ENCODE peak calls at places on chromosomes 16 and 17, in nine cellular contexts. Z is AG08395; J is pulmonary artery endothelial cell; G is stimulated activated CD8-positive, alpha-beta memory T cell treated with anti-CD3 and anti-CD28 coated beads, Interleukin-4, amount 100 ng/mL, for 24 hours; O is NCI-H1092; V is C1 segment of cervical spinal cord; F is activated naive CD4-positive, alpha-beta T cell; D is AG04450; B is AG20443. I is an unnamed sample.

GRCh38 chr17:46072998-46073397 is 73.9 kb downstream of the STH start:
- DNase-seq in Z (peak; percentile 79), B (peak; percentile 69), V (no peak), O (no peak), D (peak; percentile 30), J (no peak), F (no peak), G (no peak), I (no peak)

GRCh38 chr17:19728114-19728495 is 11.7 kb upstream of the SLC47A2 start:
- DNase-seq in Z (peak; percentile 92), D (peak; percentile 67), J (peak; percentile 74), V (peak; percentile 83), O (peak; percentile 49), B (peak; percentile 89), G (no peak), F (no peak), I (no peak)

GRCh38 chr17:56815711-56816110 is 18.0 kb downstream of the C17orf67 start:
- DNase-seq in D (peak; percentile 63), J (no peak), Z (peak; percentile 22), F (no peak), O (no peak), V (no peak), G (no peak), B (peak; percentile 62), I (no peak)

GRCh38 chr17:69390735-69391501 is 23.6 kb upstream of the MAP2K6 start:
- DNase-seq in F (no peak), B (no peak), O (no peak), J (no peak), V (no peak), Z (no peak), G (no peak), D (no peak), I (no peak)

GRCh38 chr16:29849505-29849904 is 13.5 kb downstream of the CDIPT start:
- DNase-seq in V (no peak), Z (no peak), B (no peak), F (no peak), O (no peak), J (no peak), G (no peak), D (no peak), I (no peak)

GRCh38 chr17:40452074-40452787 is 9.0 kb downstream of the IGFBP4 start:
- DNase-seq in G (no peak), D (no peak), Z (peak; percentile 90), O (no peak), V (no peak), B (peak; percentile 78), J (no peak), F (no peak), I (no peak)

GRCh38 chr17:28738680-28739384 is 5.0 kb upstream of the TRAF4 start:
- DNase-seq in G (peak; percentile 50), F (no peak), Z (no peak), B (no peak), J (no peak), D (no peak), O (no peak), V (no peak), I (no peak)

GRCh38 chr16:2860826-2861567 is 3.0 kb upstream of the PRSS22 start:
- DNase-seq in Z (no peak), O (no peak), J (no peak), F (no peak), G (no peak), D (no peak), V (no peak), B (no peak), I (no peak)

GRCh38 chr17:73803867-73804539 is 159.8 kb upstream of the SDK2 start:
- DNase-seq in B (no peak), G (no peak), Z (no peak), D (no peak), F (no peak), O (peak; percentile 81), J (no peak), V (no peak), I (no peak)